ENCODE peak calls at places on chromosome 10, in four cellular contexts. B is RWPE2, T is RWPE1, Z is mesothelial cell of epicardium. H is an unnamed sample.

GRCh38 chr10:26839966-26840627 is 20.7 kb downstream of the ABI1 start:
- DNase-seq in B (no peak), T (no peak), Z (no peak), H (no peak)

GRCh38 chr10:31526681-31527080 is 207.7 kb downstream of the ZEB1 start:
- DNase-seq in B (no peak), T (no peak), Z (no peak), H (no peak)

GRCh38 chr10:78301891-78302738 is 268.5 kb downstream of the RPS24 start:
- DNase-seq in B (no peak), T (no peak), Z (no peak), H (no peak)

GRCh38 chr10:132107211-132107946 is 41.6 kb downstream of the JAKMIP3 start:
- DNase-seq in B (no peak), T (no peak), Z (no peak), H (no peak)

GRCh38 chr10:97400665-97401454 is at the start of gene RRP12:
- DNase-seq in B (peak), T (peak), Z (peak), H (peak)

GRCh38 chr10:116198636-116199035 is 74.4 kb downstream of the GFRA1 start:
- DNase-seq in B (no peak), T (no peak), Z (no peak), H (no peak)

GRCh38 chr10:42998481-42999384 is 78.1 kb upstream of the RET start:
- DNase-seq in B (no peak), T (no peak), Z (no peak), H (no peak)

GRCh38 chr10:13834581-13835286 is 248.0 kb downstream of the PRPF18 start:
- DNase-seq in B (no peak), T (no peak), Z (no peak), H (no peak)

GRCh38 chr10:124015991-124016390 is 77.4 kb downstream of the CHST15 start:
- DNase-seq in B (no peak), T (no peak), Z (no peak), H (no peak)

GRCh38 chr10:17229717-17229966 is 1.6 kb downstream of the VIM start:
- DNase-seq in B (no peak), T (peak), Z (no peak), H (no peak)

GRCh38 chr10:22853906-22854447 is 73.9 kb upstream of the ARMC3 start:
- DNase-seq in B (no peak), T (no peak), Z (no peak), H (peak)

GRCh38 chr10:87752571-87752970 is 65.5 kb downstream of the ATAD1 start:
- DNase-seq in B (no peak), T (peak), Z (no peak), H (peak)

GRCh38 chr10:117071293-117072050 is 66.5 kb upstream of the SHTN1 start:
- DNase-seq in B (no peak), T (no peak), Z (no peak), H (no peak)

GRCh38 chr10:59793924-59794323 is 40.7 kb upstream of the MRLN start:
- DNase-seq in B (no peak), T (no peak), Z (no peak), H (no peak)

GRCh38 chr10:97553575-97554100 is 18.9 kb upstream of the ANKRD2 start:
- DNase-seq in B (no peak), T (peak), Z (no peak), H (no peak)

GRCh38 chr10:111109506-111110242 is 32.8 kb downstream of the ADRA2A start:
- DNase-seq in B (no peak), T (no peak), Z (no peak), H (no peak)

GRCh38 chr10:33376976-33377657 is 42.6 kb upstream of the NRP1 start:
- DNase-seq in B (no peak), T (peak), Z (no peak), H (no peak)

GRCh38 chr10:115092555-115093285 is 445 bp upstream of the ATRNL1 start:
- DNase-seq in B (no peak), T (no peak), Z (peak), H (no peak)

GRCh38 chr10:84548869-84549268 is 220.5 kb downstream of the CCSER2 start:
- DNase-seq in B (no peak), T (no peak), Z (no peak), H (no peak)
- TF ChIP-seq CTCF in B (no peak), T (no peak), Z (no peak), H (peak)

GRCh38 chr10:86349474-86349873 is 17.1 kb downstream of the GRID1 start:
- DNase-seq in B (peak), T (no peak), Z (no peak), H (no peak)
- TF ChIP-seq CTCF in B (peak), T (no peak), Z (no peak), H (no peak)

GRCh38 chr10:118383699-118384098 is 41.6 kb upstream of the FAM204A start:
- DNase-seq in B (no peak), T (no peak), Z (no peak), H (no peak)
- TF ChIP-seq CTCF in B (no peak), T (no peak), Z (no peak), H (no peak)

GRCh38 chr10:30074933-30075332 is 15.5 kb upstream of the JCAD start:
- DNase-seq in B (no peak), T (no peak), Z (no peak), H (no peak)

GRCh38 chr10:30075487-30075886 is 16.1 kb upstream of the JCAD start:
- DNase-seq in B (no peak), T (no peak), Z (no peak), H (no peak)

GRCh38 chr10:30080161-30080560 is 20.8 kb upstream of the JCAD start:
- DNase-seq in B (no peak), T (no peak), Z (no peak), H (no peak)

GRCh38 chr10:30081182-30081581 is 21.8 kb upstream of the JCAD start:
- DNase-seq in B (no peak), T (no peak), Z (no peak), H (no peak)

GRCh38 chr10:30079423-30079822 is 20.0 kb upstream of the JCAD start:
- DNase-seq in B (no peak), T (no peak), Z (no peak), H (no peak)
- TF ChIP-seq CTCF in B (no peak), T (no peak), Z (no peak), H (no peak)

GRCh38 chr10:101780818-101781654 is 2.2 kb downstream of the NPM3 start:
- DNase-seq in B (no peak), T (peak), Z (no peak), H (no peak)
- TF ChIP-seq CTCF in B (peak), T (peak), Z (peak), H (peak)